ENCODE peak calls at places on chromosomes 7 and 10, in ten cellular contexts. One of them, this sample, is unnamed.

GRCh38 chr7:20786779-20787651 is at the start of gene SP8:
- DNase-seq in testis: peak; percentile 58
- DNase-seq in heart left ventricle: no peak
- DNase-seq in GM12878: no peak
- DNase-seq in esophagus squamous epithelium: no peak
- DNase-seq in body of pancreas: no peak
- DNase-seq in Peyer's patch: peak; percentile 70
- DNase-seq in IMR-90: peak; percentile 11
- DNase-seq in prostate gland: peak; percentile 87
- DNase-seq in upper lobe of left lung: no peak
- DNase-seq in this sample: no peak

GRCh38 chr10:34791947-34792346 is 23.1 kb downstream of the PARD3 start:
- DNase-seq in upper lobe of left lung: no peak
- DNase-seq in GM12878: no peak
- DNase-seq in IMR-90: no peak
- DNase-seq in heart left ventricle: no peak
- DNase-seq in prostate gland: no peak
- DNase-seq in Peyer's patch: no peak
- DNase-seq in body of pancreas: no peak
- DNase-seq in esophagus squamous epithelium: no peak
- DNase-seq in testis: no peak
- DNase-seq in this sample: no peak

GRCh38 chr7:28125381-28126046 is 55.1 kb downstream of the JAZF1 start:
- DNase-seq in Peyer's patch: no peak
- DNase-seq in body of pancreas: no peak
- DNase-seq in prostate gland: no peak
- DNase-seq in heart left ventricle: no peak
- DNase-seq in GM12878: no peak
- DNase-seq in upper lobe of left lung: no peak
- DNase-seq in IMR-90: no peak
- DNase-seq in testis: peak; percentile 54
- DNase-seq in esophagus squamous epithelium: no peak
- DNase-seq in this sample: no peak

GRCh38 chr7:129721139-129721538 is 109.6 kb downstream of the NRF1 start:
- DNase-seq in GM12878: no peak
- DNase-seq in body of pancreas: no peak
- DNase-seq in Peyer's patch: no peak
- DNase-seq in IMR-90: peak; percentile 49
- DNase-seq in esophagus squamous epithelium: no peak
- DNase-seq in upper lobe of left lung: no peak
- DNase-seq in heart left ventricle: no peak
- DNase-seq in testis: no peak
- DNase-seq in prostate gland: no peak
- DNase-seq in this sample: no peak

GRCh38 chr10:2460846-2461245 is 606.5 kb upstream of the PFKP start:
- DNase-seq in esophagus squamous epithelium: no peak
- DNase-seq in GM12878: no peak
- DNase-seq in testis: no peak
- DNase-seq in Peyer's patch: no peak
- DNase-seq in prostate gland: no peak
- DNase-seq in upper lobe of left lung: no peak
- DNase-seq in heart left ventricle: no peak
- DNase-seq in body of pancreas: no peak
- DNase-seq in IMR-90: no peak
- DNase-seq in this sample: no peak

GRCh38 chr7:155667241-155667849 is 22.9 kb downstream of the RBM33 start:
- DNase-seq in testis: no peak
- DNase-seq in Peyer's patch: no peak
- DNase-seq in prostate gland: no peak
- DNase-seq in heart left ventricle: no peak
- DNase-seq in esophagus squamous epithelium: no peak
- DNase-seq in upper lobe of left lung: no peak
- DNase-seq in GM12878: no peak
- DNase-seq in body of pancreas: no peak
- DNase-seq in IMR-90: no peak
- DNase-seq in this sample: no peak

GRCh38 chr10:52778511-52779392 is 6.2 kb upstream of the MBL2 start:
- DNase-seq in IMR-90: peak; percentile 18
- DNase-seq in body of pancreas: no peak
- DNase-seq in GM12878: no peak
- DNase-seq in Peyer's patch: no peak
- DNase-seq in testis: peak; percentile 73
- DNase-seq in esophagus squamous epithelium: no peak
- DNase-seq in heart left ventricle: no peak
- DNase-seq in prostate gland: no peak
- DNase-seq in upper lobe of left lung: no peak
- DNase-seq in this sample: no peak

GRCh38 chr10:393346-393745 is 258.1 kb downstream of the ZMYND11 start:
- DNase-seq in Peyer's patch: no peak
- DNase-seq in heart left ventricle: no peak
- DNase-seq in IMR-90: no peak
- DNase-seq in testis: no peak
- DNase-seq in esophagus squamous epithelium: no peak
- DNase-seq in prostate gland: no peak
- DNase-seq in upper lobe of left lung: no peak
- DNase-seq in body of pancreas: no peak
- DNase-seq in GM12878: no peak
- DNase-seq in this sample: no peak

GRCh38 chr7:144401490-144401889 is 2.0 kb downstream of the NOBOX start:
- DNase-seq in Peyer's patch: no peak
- DNase-seq in testis: no peak
- DNase-seq in GM12878: no peak
- DNase-seq in esophagus squamous epithelium: no peak
- DNase-seq in upper lobe of left lung: no peak
- DNase-seq in body of pancreas: no peak
- DNase-seq in prostate gland: no peak
- DNase-seq in IMR-90: no peak
- DNase-seq in heart left ventricle: no peak
- DNase-seq in this sample: no peak

GRCh38 chr7:144397086-144397485 is 6.4 kb downstream of the NOBOX start:
- DNase-seq in Peyer's patch: no peak
- DNase-seq in body of pancreas: no peak
- DNase-seq in upper lobe of left lung: no peak
- DNase-seq in prostate gland: no peak
- DNase-seq in esophagus squamous epithelium: no peak
- DNase-seq in heart left ventricle: no peak
- DNase-seq in GM12878: no peak
- DNase-seq in testis: no peak
- DNase-seq in IMR-90: no peak
- DNase-seq in this sample: no peak

GRCh38 chr7:144398291-144398690 is 5.2 kb downstream of the NOBOX start:
- DNase-seq in IMR-90: no peak
- DNase-seq in Peyer's patch: no peak
- DNase-seq in GM12878: no peak
- DNase-seq in upper lobe of left lung: no peak
- DNase-seq in esophagus squamous epithelium: no peak
- DNase-seq in prostate gland: no peak
- DNase-seq in heart left ventricle: no peak
- DNase-seq in testis: no peak
- DNase-seq in body of pancreas: no peak
- DNase-seq in this sample: no peak

GRCh38 chr7:144398911-144399310 is 4.6 kb downstream of the NOBOX start:
- DNase-seq in esophagus squamous epithelium: no peak
- DNase-seq in heart left ventricle: no peak
- DNase-seq in GM12878: no peak
- DNase-seq in IMR-90: no peak
- DNase-seq in upper lobe of left lung: no peak
- DNase-seq in prostate gland: no peak
- DNase-seq in Peyer's patch: no peak
- DNase-seq in body of pancreas: no peak
- DNase-seq in testis: no peak
- DNase-seq in this sample: no peak

GRCh38 chr7:144399946-144400345 is 3.5 kb downstream of the NOBOX start:
- DNase-seq in testis: no peak
- DNase-seq in esophagus squamous epithelium: no peak
- DNase-seq in heart left ventricle: no peak
- DNase-seq in prostate gland: no peak
- DNase-seq in IMR-90: no peak
- DNase-seq in GM12878: no peak
- DNase-seq in Peyer's patch: no peak
- DNase-seq in body of pancreas: no peak
- DNase-seq in upper lobe of left lung: no peak
- DNase-seq in this sample: no peak
- TF ChIP-seq POLR2A in testis: no peak
- TF ChIP-seq POLR2A in esophagus squamous epithelium: no peak
- TF ChIP-seq POLR2A in heart left ventricle: no peak
- TF ChIP-seq POLR2A in prostate gland: no peak
- TF ChIP-seq POLR2A in IMR-90: no peak
- TF ChIP-seq POLR2A in GM12878: no peak
- TF ChIP-seq POLR2A in Peyer's patch: no peak
- TF ChIP-seq POLR2A in body of pancreas: no peak
- TF ChIP-seq POLR2A in upper lobe of left lung: no peak
- TF ChIP-seq POLR2A in this sample: no peak

GRCh38 chr7:40765633-40766032 is 630.8 kb downstream of the SUGCT start:
- DNase-seq in heart left ventricle: no peak
- DNase-seq in upper lobe of left lung: no peak
- DNase-seq in GM12878: no peak
- DNase-seq in Peyer's patch: no peak
- DNase-seq in prostate gland: no peak
- DNase-seq in esophagus squamous epithelium: no peak
- DNase-seq in IMR-90: no peak
- DNase-seq in body of pancreas: no peak
- DNase-seq in testis: no peak
- DNase-seq in this sample: no peak

GRCh38 chr7:40760293-40760964 is 625.6 kb downstream of the SUGCT start:
- DNase-seq in heart left ventricle: no peak
- DNase-seq in testis: no peak
- DNase-seq in prostate gland: no peak
- DNase-seq in IMR-90: no peak
- DNase-seq in esophagus squamous epithelium: no peak
- DNase-seq in upper lobe of left lung: no peak
- DNase-seq in body of pancreas: no peak
- DNase-seq in GM12878: no peak
- DNase-seq in Peyer's patch: no peak
- DNase-seq in this sample: no peak

GRCh38 chr7:40760997-40761396 is 626.2 kb downstream of the SUGCT start:
- DNase-seq in IMR-90: no peak
- DNase-seq in testis: no peak
- DNase-seq in heart left ventricle: no peak
- DNase-seq in GM12878: no peak
- DNase-seq in upper lobe of left lung: no peak
- DNase-seq in esophagus squamous epithelium: no peak
- DNase-seq in body of pancreas: no peak
- DNase-seq in Peyer's patch: no peak
- DNase-seq in prostate gland: no peak
- DNase-seq in this sample: peak; percentile 6

GRCh38 chr7:40761757-40762342 is 627.0 kb downstream of the SUGCT start:
- DNase-seq in esophagus squamous epithelium: no peak
- DNase-seq in Peyer's patch: no peak
- DNase-seq in testis: no peak
- DNase-seq in GM12878: no peak
- DNase-seq in prostate gland: no peak
- DNase-seq in upper lobe of left lung: no peak
- DNase-seq in body of pancreas: no peak
- DNase-seq in heart left ventricle: no peak
- DNase-seq in IMR-90: peak; percentile 24
- DNase-seq in this sample: peak; percentile 54

DNA sequence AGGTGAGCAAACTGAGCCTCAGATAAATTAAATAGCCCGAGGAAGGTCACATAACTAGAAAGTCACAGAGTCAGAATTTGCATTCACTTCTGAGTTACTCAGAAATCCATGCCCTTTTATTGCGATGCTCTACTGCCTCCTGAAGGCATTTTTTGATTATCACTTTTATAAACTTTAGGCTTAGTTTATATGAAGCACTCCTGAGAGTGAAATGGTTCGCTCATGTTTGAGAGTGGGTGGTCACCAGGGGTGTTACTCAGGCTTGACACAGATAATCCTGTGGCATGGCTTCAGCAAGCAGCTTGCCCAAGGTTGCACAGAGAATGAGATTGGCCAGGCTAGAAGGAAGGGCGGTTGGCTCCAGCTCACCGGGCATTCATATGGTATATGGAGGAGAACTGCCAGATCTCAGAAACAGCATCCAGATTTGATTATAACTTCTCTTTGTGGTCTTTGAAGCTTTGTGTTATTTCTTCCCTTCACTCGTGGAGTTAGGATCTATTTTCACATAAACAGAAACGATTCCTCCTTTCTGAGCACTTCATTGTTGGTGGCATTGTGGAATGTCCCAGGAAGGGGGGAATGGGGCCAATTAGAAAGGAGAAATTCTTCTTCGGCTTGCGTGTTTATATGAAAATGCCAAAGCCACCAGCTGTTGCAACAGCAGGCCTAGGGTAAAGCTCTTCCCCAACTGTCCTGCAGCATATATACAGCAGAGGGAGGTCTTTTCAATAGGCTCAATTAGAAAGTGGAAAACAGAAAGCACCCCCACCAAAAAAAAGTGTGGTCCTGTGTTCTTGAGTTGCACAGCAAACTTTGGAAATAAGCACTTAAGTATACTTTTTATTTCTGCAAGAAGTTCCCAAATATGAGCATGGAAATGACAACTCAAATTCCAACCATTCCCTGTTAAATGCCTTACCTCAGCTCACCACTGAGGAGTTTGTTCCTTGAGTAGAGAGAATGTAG is 628.8 kb downstream of the SUGCT start:
- DNase-seq in esophagus squamous epithelium: no peak
- DNase-seq in heart left ventricle: no peak
- DNase-seq in testis: no peak
- DNase-seq in body of pancreas: no peak
- DNase-seq in Peyer's patch: no peak
- DNase-seq in IMR-90: peak; percentile 86
- DNase-seq in GM12878: no peak
- DNase-seq in upper lobe of left lung: no peak
- DNase-seq in prostate gland: no peak
- DNase-seq in this sample: no peak
- H3K4me3 ChIP-seq in esophagus squamous epithelium: no peak overlapping the region
- H3K4me3 ChIP-seq in heart left ventricle: no peak overlapping the region
- H3K4me3 ChIP-seq in testis: no peak overlapping the region
- H3K4me3 ChIP-seq in body of pancreas: no peak overlapping the region
- H3K4me3 ChIP-seq in Peyer's patch: no peak overlapping the region
- H3K4me3 ChIP-seq in IMR-90: peak overlapping the region; percentile 34
- H3K4me3 ChIP-seq in GM12878: no peak overlapping the region
- H3K4me3 ChIP-seq in upper lobe of left lung: no peak overlapping the region
- H3K4me3 ChIP-seq in prostate gland: no peak overlapping the region
- H3K4me3 ChIP-seq in this sample: no peak overlapping the region

GRCh38 chr10:51124852-51125251 is 50.6 kb downstream of the PRKG1 start:
- DNase-seq in prostate gland: no peak
- DNase-seq in upper lobe of left lung: no peak
- DNase-seq in heart left ventricle: no peak
- DNase-seq in IMR-90: no peak
- DNase-seq in esophagus squamous epithelium: no peak
- DNase-seq in Peyer's patch: no peak
- DNase-seq in body of pancreas: no peak
- DNase-seq in GM12878: no peak
- DNase-seq in testis: no peak
- DNase-seq in this sample: no peak

GRCh38 chr10:51129946-51130554 is 55.8 kb downstream of the PRKG1 start:
- DNase-seq in GM12878: no peak
- DNase-seq in testis: no peak
- DNase-seq in heart left ventricle: no peak
- DNase-seq in upper lobe of left lung: no peak
- DNase-seq in body of pancreas: no peak
- DNase-seq in esophagus squamous epithelium: no peak
- DNase-seq in prostate gland: no peak
- DNase-seq in IMR-90: peak; percentile 11
- DNase-seq in Peyer's patch: no peak
- DNase-seq in this sample: no peak

DNA sequence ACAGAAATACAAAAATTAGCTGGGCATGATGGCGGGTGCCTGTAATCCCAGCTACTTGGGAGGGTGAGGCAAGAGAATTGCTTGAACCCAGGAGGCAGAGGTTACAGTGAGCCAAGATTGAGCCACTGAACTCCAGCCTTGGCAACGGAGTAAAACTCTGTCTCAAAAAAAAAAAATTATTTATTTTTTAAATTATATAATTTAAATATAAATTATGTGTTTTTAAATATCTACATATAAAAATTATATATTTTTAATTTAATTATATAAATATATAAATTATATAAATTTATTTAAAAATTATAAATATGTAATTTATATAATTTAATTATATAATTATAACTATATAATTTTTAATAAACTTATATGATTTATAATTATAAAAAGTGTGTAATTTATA is 51.2 kb downstream of the PRKG1 start:
- DNase-seq in esophagus squamous epithelium: no peak
- DNase-seq in GM12878: no peak
- DNase-seq in testis: no peak
- DNase-seq in prostate gland: no peak
- DNase-seq in Peyer's patch: no peak
- DNase-seq in upper lobe of left lung: no peak
- DNase-seq in heart left ventricle: no peak
- DNase-seq in IMR-90: no peak
- DNase-seq in body of pancreas: no peak
- DNase-seq in this sample: no peak
- H3K9me3 ChIP-seq in esophagus squamous epithelium: no peaks in the 10 kb centered on the region
- H3K9me3 ChIP-seq in GM12878: no peaks in the 10 kb centered on the region
- H3K9me3 ChIP-seq in testis: no peaks in the 10 kb centered on the region
- H3K9me3 ChIP-seq in prostate gland: no peaks in the 10 kb centered on the region
- H3K9me3 ChIP-seq in Peyer's patch: no peaks in the 10 kb centered on the region
- H3K9me3 ChIP-seq in upper lobe of left lung: no peaks in the 10 kb centered on the region
- H3K9me3 ChIP-seq in heart left ventricle: no peaks in the 10 kb centered on the region
- H3K9me3 ChIP-seq in IMR-90: no peaks in the 10 kb centered on the region
- H3K9me3 ChIP-seq in body of pancreas: no peaks in the 10 kb centered on the region
- H3K9me3 ChIP-seq in this sample: no peaks in the 10 kb centered on the region

DNA sequence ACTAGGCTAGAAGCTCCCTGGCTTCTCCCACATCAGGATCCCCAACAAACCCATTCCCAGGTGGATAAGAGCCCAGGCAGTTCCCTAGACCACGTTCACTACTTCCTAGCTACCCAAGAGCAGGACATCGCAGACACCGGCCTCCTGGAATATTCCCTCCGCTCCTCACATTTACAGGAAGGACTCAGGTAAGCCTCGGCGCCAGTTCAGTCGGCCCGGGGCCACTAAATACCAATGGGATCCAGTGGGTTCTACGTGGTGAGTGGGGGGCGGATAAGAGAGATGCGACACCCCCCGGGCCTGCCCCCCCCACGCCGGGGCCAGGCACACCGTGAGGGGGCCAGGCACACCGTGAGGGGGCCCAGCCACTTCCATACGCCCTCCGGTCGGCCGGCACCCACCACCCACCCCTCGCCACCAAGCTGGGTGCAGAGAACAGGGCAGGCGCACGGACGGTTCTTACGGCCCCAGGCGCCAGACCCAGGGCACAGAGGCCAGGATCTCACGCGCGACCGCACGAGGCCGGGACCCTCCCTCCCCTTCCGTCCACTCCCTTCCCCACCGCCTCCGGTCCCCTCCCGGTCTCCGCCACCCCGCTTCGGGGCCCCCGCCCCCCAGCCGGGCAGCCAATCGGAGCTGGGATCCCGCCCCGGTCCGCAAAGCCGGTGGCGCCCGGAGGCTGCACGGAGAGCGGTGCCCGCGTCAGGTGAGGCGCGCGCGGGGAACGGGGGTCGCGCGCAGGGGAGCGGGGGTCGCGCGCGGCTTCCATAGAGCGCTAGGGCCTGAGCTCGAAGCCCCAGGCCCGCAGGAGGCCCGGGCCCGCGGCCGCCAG is at the start of gene BLVRA:
- DNase-seq in GM12878: no peak
- DNase-seq in Peyer's patch: peak; percentile 74
- DNase-seq in IMR-90: peak; percentile 18
- DNase-seq in heart left ventricle: peak; percentile 84
- DNase-seq in esophagus squamous epithelium: no peak
- DNase-seq in testis: peak; percentile 67
- DNase-seq in body of pancreas: peak; percentile 72
- DNase-seq in prostate gland: peak; percentile 65
- DNase-seq in upper lobe of left lung: peak; percentile 86
- DNase-seq in this sample: peak; percentile 72
- TF ChIP-seq POLR2A in GM12878: peak; percentile 70
- TF ChIP-seq POLR2A in Peyer's patch: no peak
- TF ChIP-seq POLR2A in IMR-90: no peak
- TF ChIP-seq POLR2A in heart left ventricle: no peak
- TF ChIP-seq POLR2A in esophagus squamous epithelium: no peak
- TF ChIP-seq POLR2A in testis: no peak
- TF ChIP-seq POLR2A in body of pancreas: peak; percentile 14
- TF ChIP-seq POLR2A in prostate gland: peak; percentile 50
- TF ChIP-seq POLR2A in upper lobe of left lung: no peak
- TF ChIP-seq POLR2A in this sample: peak; percentile 55